ENCODE peak calls at places on chromosomes 2 and 18, in nine cellular contexts. A is heart right ventricle, R is esophagus squamous epithelium, W is colonic mucosa, T is A549, M is ovary, L is mucosa of descending colon, P is mammary epithelial cell, H is right atrium auricular region. V is an unnamed sample. For H3K4me1, the result is how much of the 10 kb centered on the place peaks cover.

GRCh38 chr2:52395912-52396311 is 1364.0 kb upstream of the NRXN1 start:
- DNase-seq in T (no peak), H (no peak), M (no peak), P (no peak), R (no peak), L (no peak), W (no peak), A (no peak), V (no peak)

GRCh38 chr2:148829618-148830017 is 45.4 kb upstream of the KIF5C start:
- DNase-seq in L (no peak), W (no peak), H (no peak), T (no peak), A (no peak), R (no peak), P (no peak), M (no peak), V (no peak)

GRCh38 chr2:75484840-75485239 is 75.9 kb downstream of the EVA1A start:
- DNase-seq in H (no peak), L (no peak), A (no peak), T (no peak), W (no peak), P (no peak), M (no peak), R (no peak), V (no peak)

GRCh38 chr2:183996825-183997823 is 601.2 kb upstream of the ZNF804A start:
- DNase-seq in W (peak), R (no peak), H (no peak), L (no peak), A (no peak), M (no peak), P (no peak), T (no peak), V (no peak)

GRCh38 chr2:80778704-80779103 is 474.2 kb upstream of the LRRTM1 start:
- DNase-seq in T (no peak), A (no peak), P (no peak), W (no peak), L (no peak), M (no peak), R (no peak), H (no peak), V (no peak)

GRCh38 chr18:12253517-12254136 is 534 bp upstream of the CIDEA start:
- DNase-seq in P (no peak), T (no peak), A (no peak), W (no peak), M (no peak), H (no peak), R (no peak), L (no peak), V (no peak)

GRCh38 chr18:22674300-22674699 is 256.6 kb upstream of the CTAGE1 start:
- DNase-seq in T (peak), R (no peak), M (no peak), W (no peak), H (no peak), P (peak), L (no peak), A (no peak), V (no peak)

GRCh38 chr2:216491757-216492635 is 6.6 kb upstream of the RPL37A start:
- DNase-seq in A (no peak), M (no peak), T (no peak), W (no peak), H (no peak), R (no peak), P (no peak), L (no peak), V (no peak)

GRCh38 chr2:161206491-161207032 is 46.3 kb downstream of the TANK start:
- DNase-seq in P (no peak), L (no peak), T (no peak), R (no peak), H (no peak), M (no peak), A (no peak), W (no peak), V (no peak)

GRCh38 chr2:208407667-208408066 is 1.1 kb downstream of the PTH2R start:
- DNase-seq in H (no peak), P (no peak), W (no peak), R (no peak), M (no peak), A (no peak), L (no peak), T (peak), V (no peak)

GRCh38 chr2:79612999-79613398 is 100.1 kb downstream of the CTNNA2 start:
- DNase-seq in T (peak), A (no peak), W (no peak), L (no peak), M (no peak), P (no peak), R (no peak), H (no peak), V (no peak)

GRCh38 chr2:119402645-119403560 is 28.8 kb upstream of the TMEM37 start:
- DNase-seq in L (no peak), T (no peak), R (no peak), A (peak), P (no peak), M (no peak), W (peak), H (no peak), V (no peak)

GRCh38 chr2:235201796-235202195 is 250.0 kb downstream of the SH3BP4 start:
- DNase-seq in T (no peak), A (no peak), M (no peak), L (no peak), W (no peak), P (no peak), R (no peak), H (no peak), V (no peak)
- H3K4me1 ChIP-seq in T (under half), A (under half), M (under half), L (under half), W (under half), P (under half), R (under half), H (under half), V (under half)

DNA sequence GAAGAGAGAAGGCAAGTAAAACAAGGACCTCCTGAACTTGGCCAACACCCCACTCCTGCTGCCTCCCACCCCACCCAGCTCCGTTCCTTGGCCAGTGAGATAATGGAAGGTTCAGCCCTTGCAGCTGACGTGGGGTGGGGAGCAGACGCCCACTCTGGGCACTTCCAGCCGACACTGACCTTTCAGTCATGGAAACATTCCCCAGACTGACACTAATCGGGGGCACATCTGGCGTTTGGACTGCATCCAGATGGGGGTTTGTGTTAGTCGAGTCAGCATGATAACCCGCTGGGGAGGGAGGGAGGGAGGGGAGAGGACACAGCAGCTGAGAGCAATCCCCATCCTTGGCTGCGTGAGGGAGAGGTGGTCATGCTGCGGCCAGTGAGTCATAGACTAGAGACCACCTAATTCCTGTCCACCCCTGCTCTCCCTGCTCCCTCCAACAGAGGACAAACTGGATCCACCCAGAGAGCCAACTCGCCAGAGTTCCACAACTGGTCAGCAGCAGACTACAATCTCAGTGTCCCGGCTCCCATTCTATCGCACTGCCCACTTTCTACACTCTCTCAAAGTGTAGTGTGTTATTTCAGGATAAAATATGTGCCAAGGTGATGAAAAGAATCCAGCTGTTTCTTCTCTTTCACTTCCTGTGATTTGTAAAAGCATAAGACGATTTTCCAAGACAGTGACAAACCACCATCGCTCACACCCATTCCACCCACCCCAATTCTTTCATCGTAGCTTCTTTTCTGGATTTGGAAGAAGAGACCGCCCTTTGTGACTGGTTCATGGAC is 115.4 kb upstream of the PKDCC start:
- DNase-seq in P (no peak), R (peak), T (no peak), A (peak), M (peak), H (peak), W (peak), L (peak), V (peak)
- TF ChIP-seq CTCF in P (no peak), R (no peak), T (no peak), A (no peak), M (peak), H (no peak), W (no peak), L (no peak), V (no peak)

GRCh38 chr18:76256897-76257500 is 238.0 kb downstream of the ZNF516 start:
- DNase-seq in W (no peak), A (peak), T (peak), P (peak), M (peak), L (no peak), H (no peak), R (no peak), V (peak)

GRCh38 chr18:76251691-76252090 is 243.4 kb downstream of the ZNF516 start:
- DNase-seq in M (no peak), P (no peak), R (no peak), H (no peak), T (no peak), L (no peak), A (no peak), W (no peak), V (no peak)

GRCh38 chr18:76258209-76258608 is 236.8 kb downstream of the ZNF516 start:
- DNase-seq in M (no peak), P (peak), T (no peak), A (no peak), L (no peak), W (no peak), R (no peak), H (no peak), V (no peak)

GRCh38 chr18:76255070-76255683 is 239.9 kb downstream of the ZNF516 start:
- DNase-seq in A (no peak), L (no peak), H (no peak), M (no peak), P (no peak), T (no peak), R (no peak), W (no peak), V (no peak)

GRCh38 chr18:76252880-76253279 is 242.2 kb downstream of the ZNF516 start:
- DNase-seq in P (no peak), A (no peak), W (no peak), H (no peak), M (no peak), T (peak), L (no peak), R (no peak), V (no peak)
- H3K4me1 ChIP-seq in P (under half), A (under half), W (under half), H (under half), M (under half), T (under half), L (under half), R (under half), V (under half)

GRCh38 chr2:18149660-18150246 is 271.3 kb downstream of the KCNS3 start:
- DNase-seq in M (no peak), P (peak), W (no peak), A (no peak), L (no peak), T (peak), H (no peak), R (no peak), V (no peak)
- TF ChIP-seq CTCF in M (no peak), P (peak), W (peak), A (peak), L (peak), T (peak), H (peak), R (peak), V (peak)

DNA sequence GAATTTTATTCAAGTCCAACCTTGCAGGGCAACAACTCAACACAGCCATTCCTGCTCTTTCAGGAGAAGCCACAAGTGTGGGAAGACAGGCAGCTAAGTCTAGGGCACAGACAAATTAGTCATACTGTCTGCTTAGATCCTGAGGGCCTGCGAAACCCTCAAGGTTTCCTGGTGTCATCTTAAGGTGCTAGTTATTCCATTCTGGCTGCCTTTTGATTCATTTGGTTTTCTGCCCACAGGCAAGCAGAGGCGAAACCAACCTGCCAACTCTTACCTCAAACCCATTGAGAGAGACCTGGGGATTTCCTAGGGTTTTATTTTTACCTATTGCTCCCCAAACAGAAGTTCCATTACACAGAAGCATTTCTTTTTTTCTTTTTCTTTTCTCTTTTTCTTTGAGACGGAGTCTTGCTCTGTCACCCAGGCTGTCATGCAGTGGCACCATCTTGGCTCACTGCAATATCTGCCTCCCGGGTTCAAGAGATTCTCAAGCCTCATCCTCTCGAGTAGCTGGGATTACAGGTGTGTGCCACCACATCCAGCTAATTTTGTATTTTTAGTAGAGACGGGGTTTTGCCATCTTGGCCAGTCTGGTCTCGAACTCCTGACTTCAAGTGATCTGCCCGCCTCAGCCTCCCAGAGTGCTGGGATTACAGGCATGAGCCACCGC is 23.7 kb upstream of the SCYGR1 start:
- DNase-seq in R (no peak), M (no peak), H (peak), T (peak), L (no peak), P (peak), W (no peak), A (no peak), V (no peak)
- H3K4me1 ChIP-seq in R (half or more), M (under half), H (under half), T (half or more), L (under half), P (under half), W (under half), A (under half), V (under half)

GRCh38 chr18:24862225-24862893 is 401.9 kb downstream of the HRH4 start:
- DNase-seq in W (no peak), T (no peak), P (peak), L (no peak), H (no peak), M (no peak), A (peak), R (no peak), V (no peak)
- TF ChIP-seq CTCF in W (no peak), T (no peak), P (no peak), L (no peak), H (no peak), M (no peak), A (no peak), R (no peak), V (no peak)

GRCh38 chr2:144480257-144480656 is 39.7 kb downstream of the ZEB2 start:
- DNase-seq in P (no peak), W (no peak), M (no peak), T (no peak), R (no peak), L (no peak), H (no peak), A (no peak), V (no peak)

GRCh38 chr2:144481109-144481508 is 38.8 kb downstream of the ZEB2 start:
- DNase-seq in W (no peak), L (no peak), R (no peak), H (no peak), P (no peak), T (no peak), M (no peak), A (no peak), V (no peak)

GRCh38 chr2:144479138-144479537 is 40.8 kb downstream of the ZEB2 start:
- DNase-seq in T (no peak), H (no peak), P (peak), A (no peak), M (no peak), W (no peak), L (no peak), R (no peak), V (no peak)

GRCh38 chr2:144477943-144478283 is 42.0 kb downstream of the ZEB2 start:
- DNase-seq in M (no peak), T (no peak), A (no peak), H (no peak), L (no peak), P (no peak), W (no peak), R (no peak), V (no peak)

DNA sequence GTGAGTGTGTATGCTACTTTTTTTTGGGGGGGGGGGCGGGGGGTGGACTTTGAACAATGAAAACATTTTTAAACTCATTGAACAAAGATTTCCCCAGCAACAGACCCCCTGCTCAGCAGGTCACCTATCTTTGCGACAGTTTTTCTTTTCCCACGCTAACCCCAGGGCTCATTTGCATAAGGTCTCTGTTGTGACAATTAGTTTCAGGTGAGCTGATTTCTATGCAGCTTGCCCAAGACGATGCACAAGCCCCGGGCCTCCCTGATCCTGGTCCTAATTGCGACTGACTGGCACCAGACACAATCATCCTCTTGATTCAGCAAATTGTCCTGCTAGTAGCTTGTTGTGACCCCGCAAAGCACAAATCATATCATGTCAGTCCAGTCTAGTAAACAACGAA is 40.3 kb downstream of the ZEB2 start:
- DNase-seq in H (no peak), T (no peak), R (no peak), M (no peak), L (no peak), W (no peak), A (no peak), P (no peak), V (no peak)
- H3K4me1 ChIP-seq in H (half or more), T (under half), R (half or more), M (under half), L (under half), W (under half), A (half or more), P (under half), V (under half)

DNA sequence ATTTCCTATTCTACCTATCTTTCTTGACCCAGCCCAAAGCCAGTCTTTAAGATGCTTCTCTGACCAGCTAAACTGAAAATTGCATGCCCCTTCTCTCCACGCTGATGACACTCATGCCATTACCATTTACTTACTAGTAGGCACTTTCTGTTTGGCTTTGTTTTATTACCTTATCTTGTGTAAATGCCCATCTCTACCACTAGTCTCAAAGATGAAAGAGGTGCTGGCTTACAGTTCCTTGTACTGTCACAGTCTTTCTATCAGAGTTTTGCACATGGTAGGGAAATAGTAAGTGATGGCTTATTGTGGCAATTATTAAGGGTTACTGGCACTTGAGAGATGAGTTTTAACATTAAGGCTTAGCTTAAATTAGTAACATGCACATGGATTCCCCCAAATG is 352.1 kb downstream of the RBM43 start:
- DNase-seq in L (no peak), P (no peak), W (no peak), T (peak), R (no peak), A (no peak), M (no peak), H (no peak), V (no peak)
- TF ChIP-seq CTCF in L (no peak), P (no peak), W (no peak), T (no peak), R (peak), A (peak), M (no peak), H (no peak), V (no peak)

GRCh38 chr2:67462741-67463496 is 65.8 kb downstream of the ETAA1 start:
- DNase-seq in L (no peak), H (no peak), W (no peak), P (peak), M (no peak), R (no peak), T (no peak), A (no peak), V (no peak)

GRCh38 chr2:67459761-67460160 is 62.6 kb downstream of the ETAA1 start:
- DNase-seq in H (no peak), L (no peak), W (no peak), M (no peak), T (no peak), R (no peak), P (peak), A (no peak), V (no peak)

GRCh38 chr2:67465623-67466022 is 68.5 kb downstream of the ETAA1 start:
- DNase-seq in L (no peak), H (no peak), T (no peak), W (no peak), M (no peak), R (no peak), P (no peak), A (no peak), V (no peak)

GRCh38 chr2:67463810-67464209 is 66.7 kb downstream of the ETAA1 start:
- DNase-seq in M (no peak), P (peak), L (no peak), W (no peak), A (no peak), T (peak), H (no peak), R (no peak), V (no peak)
- H3K4me1 ChIP-seq in M (under half), P (under half), L (under half), W (under half), A (under half), T (under half), H (under half), R (under half), V (under half)